ENCODE peak calls at places on chromosomes 13 and 19, in seven cellular contexts. O is SK-N-SH, K is HCT116, W is H1, J is HepG2, V is K562, D is GM12878. S is an unnamed sample.

GRCh38 chr13:45705936-45706335 is 3.8 kb downstream of the CBY2 start:
- DNase-seq in O (no peak), K (no peak), W (no peak), J (no peak), V (no peak), D (peak; percentile 67), S (no peak)

GRCh38 chr13:111326621-111326965 is 6.2 kb downstream of the TEX29 start:
- DNase-seq in O (no peak), K (no peak), W (no peak), J (no peak), V (no peak), D (no peak), S (no peak)

GRCh38 chr19:28563964-28564914 is 648.7 kb downstream of the UQCRFS1 start:
- DNase-seq in O (no peak), K (no peak), W (no peak), J (no peak), V (no peak), D (no peak), S (no peak)

GRCh38 chr13:105806335-105806920 is 729.0 kb downstream of the EFNB2 start:
- DNase-seq in O (no peak), K (no peak), W (no peak), J (no peak), V (no peak), D (no peak), S (no peak)

GRCh38 chr19:2385053-2385721 is 25.1 kb downstream of the TMPRSS9 start:
- DNase-seq in O (peak; percentile 95), K (peak; percentile 97), W (peak; percentile 82), J (peak; percentile 81), V (peak; percentile 94), D (no peak), S (peak; percentile 98)

GRCh38 chr13:77143325-77143907 is 116.5 kb upstream of the FBXL3 start:
- DNase-seq in O (no peak), K (no peak), W (no peak), J (peak; percentile 58), V (no peak), D (no peak), S (peak; percentile 84)

GRCh38 chr13:111629933-111630332 is 309.5 kb downstream of the TEX29 start:
- DNase-seq in O (no peak), K (no peak), W (no peak), J (no peak), V (no peak), D (no peak), S (no peak)

GRCh38 chr13:26050568-26051230 is 1.1 kb downstream of the SHISA2 start:
- DNase-seq in O (peak; percentile 66), K (no peak), W (peak; percentile 80), J (no peak), V (no peak), D (no peak), S (no peak)

GRCh38 chr19:5961969-5962945 is 15.7 kb downstream of the RANBP3 start:
- DNase-seq in O (no peak), K (no peak), W (no peak), J (peak; percentile 98), V (no peak), D (no peak), S (peak; percentile 33)

GRCh38 chr19:34474233-34474989 is 7.1 kb upstream of the WTIP start:
- DNase-seq in O (no peak), K (no peak), W (no peak), J (no peak), V (no peak), D (no peak), S (no peak)

GRCh38 chr13:100542546-100543156 is 45.9 kb downstream of the GGACT start:
- DNase-seq in O (no peak), K (no peak), W (peak; percentile 44), J (peak; percentile 35), V (peak; percentile 15), D (peak; percentile 43), S (peak; percentile 23)

DNA sequence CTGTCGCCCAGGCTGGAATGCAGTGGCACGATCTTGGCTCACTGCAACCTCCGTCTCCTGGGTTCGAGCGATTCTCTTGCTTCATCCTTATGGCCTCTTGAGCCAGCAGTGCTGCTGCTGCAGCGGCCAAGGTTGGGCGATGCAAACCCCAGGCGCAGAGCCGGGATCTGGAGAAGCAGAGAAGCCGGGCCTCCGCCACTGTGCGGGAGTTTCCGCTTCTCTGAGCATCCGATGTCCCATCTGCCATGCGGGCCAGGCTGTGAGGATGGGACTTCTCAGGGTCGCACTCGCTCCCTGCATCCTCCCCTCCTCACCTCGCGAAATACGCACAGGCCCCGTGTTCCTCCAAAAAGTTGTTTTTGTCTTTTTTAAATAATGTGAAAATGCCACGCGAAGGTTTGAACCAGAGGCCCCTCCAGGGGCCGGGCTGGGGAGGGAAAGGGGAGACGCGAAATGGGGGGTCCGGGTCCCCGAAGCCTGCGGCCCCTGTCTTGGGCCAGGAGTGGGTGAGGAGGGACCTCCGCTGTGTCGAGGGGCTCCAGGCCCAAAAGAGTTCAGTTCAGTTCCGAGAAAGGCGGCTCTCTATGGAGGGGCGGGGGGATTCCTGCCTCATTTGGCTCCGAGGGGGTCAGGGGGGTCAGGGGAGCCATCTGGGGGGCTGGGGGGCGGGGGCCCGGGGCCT is 15.9 kb downstream of the CYTH2 start:
- DNase-seq in O (no peak), K (no peak), W (no peak), J (no peak), V (no peak), D (no peak), S (no peak)
- TF ChIP-seq JUND in O (no peak), K (no peak), W (no peak), J (no peak), V (no peak), D (no peak), S (no peak)

GRCh38 chr19:19426799-19427198 is 21.3 kb downstream of the GATAD2A start:
- DNase-seq in O (no peak), K (no peak), W (no peak), J (no peak), V (no peak), D (no peak), S (no peak)
- TF ChIP-seq JUND in O (no peak), K (no peak), W (no peak), J (no peak), V (no peak), D (no peak), S (no peak)

GRCh38 chr19:23070353-23070781 is 46.5 kb upstream of the ZNF730 start:
- DNase-seq in O (peak; percentile 73), K (no peak), W (peak; percentile 60), J (no peak), V (peak; percentile 31), D (no peak), S (no peak)

GRCh38 chr19:23071087-23071511 is 45.7 kb upstream of the ZNF730 start:
- DNase-seq in O (peak; percentile 66), K (no peak), W (no peak), J (no peak), V (no peak), D (no peak), S (no peak)

GRCh38 chr19:23075031-23075733 is 41.6 kb upstream of the ZNF730 start:
- DNase-seq in O (peak; percentile 92), K (no peak), W (peak; percentile 95), J (no peak), V (peak; percentile 45), D (no peak), S (peak; percentile 84)
- TF ChIP-seq JUND in O (no peak), K (no peak), W (no peak), J (no peak), V (no peak), D (no peak), S (no peak)

GRCh38 chr19:45899919-45900589 is 2.4 kb downstream of the MYPOP start:
- DNase-seq in O (no peak), K (no peak), W (no peak), J (no peak), V (no peak), D (no peak), S (no peak)

GRCh38 chr19:45901432-45901903 is 945 bp downstream of the MYPOP start:
- DNase-seq in O (peak; percentile 71), K (no peak), W (no peak), J (no peak), V (no peak), D (no peak), S (no peak)

GRCh38 chr19:45900661-45901431 is 1.6 kb downstream of the MYPOP start:
- DNase-seq in O (no peak), K (no peak), W (no peak), J (no peak), V (no peak), D (no peak), S (no peak)

GRCh38 chr19:45902651-45903625 is 525 bp upstream of the MYPOP start:
- DNase-seq in O (peak; percentile 100), K (peak; percentile 92), W (peak; percentile 100), J (peak; percentile 94), V (peak; percentile 100), D (peak; percentile 96), S (peak; percentile 98)

GRCh38 chr19:45901912-45902650 is at the start of gene MYPOP:
- DNase-seq in O (peak; percentile 59), K (no peak), W (no peak), J (no peak), V (no peak), D (no peak), S (no peak)
- TF ChIP-seq JUND in O (no peak), K (no peak), W (no peak), J (no peak), V (no peak), D (no peak), S (no peak)

GRCh38 chr13:42007844-42008243 is 40.6 kb upstream of the DGKH start:
- DNase-seq in O (no peak), K (no peak), W (no peak), J (no peak), V (no peak), D (no peak), S (no peak)
- TF ChIP-seq JUND in O (peak; percentile 80), K (no peak), W (no peak), J (no peak), V (no peak), D (no peak), S (no peak)

GRCh38 chr19:45526143-45526542 is 18.9 kb downstream of the VASP start:
- DNase-seq in O (peak; percentile 91), K (no peak), W (peak; percentile 85), J (peak; percentile 78), V (peak; percentile 89), D (no peak), S (peak; percentile 93)

GRCh38 chr19:45526971-45527370 is 19.7 kb downstream of the VASP start:
- DNase-seq in O (no peak), K (no peak), W (no peak), J (no peak), V (no peak), D (no peak), S (no peak)

GRCh38 chr19:45528744-45529453 is 21.6 kb downstream of the VASP start:
- DNase-seq in O (no peak), K (no peak), W (peak; percentile 88), J (no peak), V (peak; percentile 81), D (no peak), S (peak; percentile 95)

GRCh38 chr19:45527731-45528130 is 20.5 kb downstream of the VASP start:
- DNase-seq in O (no peak), K (no peak), W (no peak), J (no peak), V (peak; percentile 21), D (no peak), S (no peak)

GRCh38 chr19:45528149-45528743 is 21.0 kb downstream of the VASP start:
- DNase-seq in O (no peak), K (no peak), W (peak; percentile 81), J (no peak), V (peak; percentile 44), D (no peak), S (peak; percentile 93)
- TF ChIP-seq JUND in O (no peak), K (peak; percentile 73), W (peak; percentile 90), J (no peak), V (peak; percentile 73), D (no peak), S (peak; percentile 20)

GRCh38 chr19:52658595-52658994 is 20.4 kb upstream of the ZNF83 start:
- DNase-seq in O (no peak), K (no peak), W (no peak), J (peak; percentile 56), V (no peak), D (no peak), S (no peak)
- TF ChIP-seq JUND in O (no peak), K (no peak), W (no peak), J (no peak), V (no peak), D (no peak), S (no peak)

S was measured in T47D.